ENCODE peak calls at places on chromosomes 6 and 20, in five cellular contexts. One of them, this sample, is unnamed.

GRCh38 chr20:13611726-13612125 is 27.0 kb downstream of the TASP1 start:
- DNase-seq in ovary: no peak
- DNase-seq in RWPE1: no peak
- DNase-seq in epithelial cell of prostate: no peak
- DNase-seq in dorsolateral prefrontal cortex: no peak
- DNase-seq in this sample: no peak

GRCh38 chr20:53751394-53752368 is 158.0 kb upstream of the ZNF217 start:
- DNase-seq in RWPE1: no peak
- DNase-seq in ovary: no peak
- DNase-seq in dorsolateral prefrontal cortex: no peak
- DNase-seq in epithelial cell of prostate: no peak
- DNase-seq in this sample: no peak

GRCh38 chr20:35093245-35093884 is 758 bp upstream of the TRPC4AP start:
- DNase-seq in dorsolateral prefrontal cortex: no peak
- DNase-seq in RWPE1: peak
- DNase-seq in ovary: no peak
- DNase-seq in epithelial cell of prostate: no peak
- DNase-seq in this sample: no peak

GRCh38 chr6:7463785-7464184 is 74.2 kb downstream of the RIOK1 start:
- DNase-seq in dorsolateral prefrontal cortex: no peak
- DNase-seq in epithelial cell of prostate: no peak
- DNase-seq in ovary: no peak
- DNase-seq in RWPE1: peak
- DNase-seq in this sample: peak

GRCh38 chr6:30491963-30492616 is 2.8 kb downstream of the HLA-E start:
- DNase-seq in RWPE1: no peak
- DNase-seq in epithelial cell of prostate: no peak
- DNase-seq in dorsolateral prefrontal cortex: no peak
- DNase-seq in ovary: no peak
- DNase-seq in this sample: no peak

GRCh38 chr6:161684721-161685120 is 410.9 kb upstream of the AGPAT4 start:
- DNase-seq in epithelial cell of prostate: no peak
- DNase-seq in ovary: no peak
- DNase-seq in RWPE1: no peak
- DNase-seq in dorsolateral prefrontal cortex: no peak
- DNase-seq in this sample: no peak

GRCh38 chr6:135876048-135876447 is 24.5 kb downstream of the PDE7B start:
- DNase-seq in RWPE1: no peak
- DNase-seq in dorsolateral prefrontal cortex: no peak
- DNase-seq in ovary: no peak
- DNase-seq in epithelial cell of prostate: no peak
- DNase-seq in this sample: no peak

GRCh38 chr20:46216770-46217464 is 91.4 kb downstream of the CDH22 start:
- DNase-seq in ovary: no peak
- DNase-seq in epithelial cell of prostate: no peak
- DNase-seq in dorsolateral prefrontal cortex: no peak
- DNase-seq in RWPE1: no peak
- DNase-seq in this sample: no peak

GRCh38 chr6:7067305-7067704 is 40.5 kb upstream of the RREB1 start:
- DNase-seq in dorsolateral prefrontal cortex: no peak
- DNase-seq in ovary: no peak
- DNase-seq in RWPE1: no peak
- DNase-seq in epithelial cell of prostate: no peak
- DNase-seq in this sample: no peak

GRCh38 chr6:67897998-67898607 is 737.0 kb upstream of the ADGRB3 start:
- DNase-seq in ovary: no peak
- DNase-seq in RWPE1: no peak
- DNase-seq in epithelial cell of prostate: no peak
- DNase-seq in dorsolateral prefrontal cortex: no peak
- DNase-seq in this sample: no peak

GRCh38 chr6:133187657-133188453 is 53.3 kb upstream of the EYA4 start:
- DNase-seq in ovary: no peak
- DNase-seq in epithelial cell of prostate: no peak
- DNase-seq in RWPE1: no peak
- DNase-seq in dorsolateral prefrontal cortex: no peak
- DNase-seq in this sample: no peak

GRCh38 chr20:25233016-25233772 is 14.7 kb upstream of the PYGB start:
- DNase-seq in ovary: no peak
- DNase-seq in epithelial cell of prostate: no peak
- DNase-seq in RWPE1: peak
- DNase-seq in dorsolateral prefrontal cortex: no peak
- DNase-seq in this sample: peak

GRCh38 chr20:59751075-59751711 is 146.9 kb downstream of the PHACTR3 start:
- DNase-seq in ovary: peak
- DNase-seq in RWPE1: peak
- DNase-seq in epithelial cell of prostate: no peak
- DNase-seq in dorsolateral prefrontal cortex: peak
- DNase-seq in this sample: peak

GRCh38 chr6:127120787-127121636 is 2.5 kb downstream of the RSPO3 start:
- DNase-seq in epithelial cell of prostate: peak
- DNase-seq in dorsolateral prefrontal cortex: peak
- DNase-seq in RWPE1: peak
- DNase-seq in ovary: peak
- DNase-seq in this sample: peak

GRCh38 chr6:89254569-89254968 is 37.4 kb upstream of the GABRR1 start:
- DNase-seq in dorsolateral prefrontal cortex: no peak
- DNase-seq in ovary: no peak
- DNase-seq in RWPE1: no peak
- DNase-seq in epithelial cell of prostate: no peak
- DNase-seq in this sample: peak

GRCh38 chr6:43758617-43759050 is 11.4 kb upstream of the VEGFA start:
- DNase-seq in epithelial cell of prostate: no peak
- DNase-seq in ovary: no peak
- DNase-seq in RWPE1: no peak
- DNase-seq in dorsolateral prefrontal cortex: no peak
- DNase-seq in this sample: no peak

GRCh38 chr6:51930602-51931001 is 156.8 kb downstream of the PKHD1 start:
- DNase-seq in dorsolateral prefrontal cortex: no peak
- DNase-seq in RWPE1: no peak
- DNase-seq in ovary: no peak
- DNase-seq in epithelial cell of prostate: no peak
- DNase-seq in this sample: no peak

GRCh38 chr20:61938839-61939690 is 126.6 kb downstream of the TAF4 start:
- DNase-seq in epithelial cell of prostate: no peak
- DNase-seq in ovary: no peak
- DNase-seq in dorsolateral prefrontal cortex: peak
- DNase-seq in RWPE1: no peak
- DNase-seq in this sample: no peak

GRCh38 chr6:62285612-62286469 is at the start of gene KHDRBS2:
- DNase-seq in ovary: peak
- DNase-seq in RWPE1: peak
- DNase-seq in dorsolateral prefrontal cortex: peak
- DNase-seq in epithelial cell of prostate: no peak
- DNase-seq in this sample: no peak

GRCh38 chr6:36949636-36950035 is 4.9 kb upstream of the PI16 start:
- DNase-seq in dorsolateral prefrontal cortex: no peak
- DNase-seq in RWPE1: peak
- DNase-seq in epithelial cell of prostate: no peak
- DNase-seq in ovary: no peak
- DNase-seq in this sample: peak

GRCh38 chr6:57313711-57314471 is 3.5 kb upstream of the PRIM2 start:
- DNase-seq in RWPE1: peak
- DNase-seq in epithelial cell of prostate: peak
- DNase-seq in dorsolateral prefrontal cortex: no peak
- DNase-seq in ovary: no peak
- DNase-seq in this sample: peak

GRCh38 chr20:934186-934840 is 18.2 kb upstream of the ANGPT4 start:
- DNase-seq in dorsolateral prefrontal cortex: no peak
- DNase-seq in RWPE1: no peak
- DNase-seq in epithelial cell of prostate: no peak
- DNase-seq in ovary: no peak
- DNase-seq in this sample: no peak

GRCh38 chr20:37841389-37841788 is 61.5 kb upstream of the VSTM2L start:
- DNase-seq in ovary: no peak
- DNase-seq in dorsolateral prefrontal cortex: no peak
- DNase-seq in epithelial cell of prostate: no peak
- DNase-seq in RWPE1: no peak
- DNase-seq in this sample: no peak
- H3K27ac ChIP-seq in ovary: no peak
- H3K27ac ChIP-seq in dorsolateral prefrontal cortex: no peak
- H3K27ac ChIP-seq in epithelial cell of prostate: no peak
- H3K27ac ChIP-seq in RWPE1: no peak
- H3K27ac ChIP-seq in this sample: no peak

GRCh38 chr6:34544776-34545471 is 11.2 kb downstream of the SPDEF start:
- DNase-seq in epithelial cell of prostate: no peak
- DNase-seq in RWPE1: no peak
- DNase-seq in dorsolateral prefrontal cortex: no peak
- DNase-seq in ovary: no peak
- DNase-seq in this sample: no peak

GRCh38 chr6:34543421-34543820 is 12.7 kb downstream of the SPDEF start:
- DNase-seq in epithelial cell of prostate: no peak
- DNase-seq in RWPE1: no peak
- DNase-seq in dorsolateral prefrontal cortex: no peak
- DNase-seq in ovary: no peak
- DNase-seq in this sample: no peak

GRCh38 chr6:34540841-34541240 is 15.3 kb downstream of the SPDEF start:
- DNase-seq in ovary: no peak
- DNase-seq in RWPE1: no peak
- DNase-seq in epithelial cell of prostate: no peak
- DNase-seq in dorsolateral prefrontal cortex: no peak
- DNase-seq in this sample: no peak

GRCh38 chr6:34546551-34547321 is 9.4 kb downstream of the SPDEF start:
- DNase-seq in ovary: peak
- DNase-seq in epithelial cell of prostate: no peak
- DNase-seq in RWPE1: no peak
- DNase-seq in dorsolateral prefrontal cortex: no peak
- DNase-seq in this sample: no peak

GRCh38 chr6:34544052-34544604 is 12.0 kb downstream of the SPDEF start:
- DNase-seq in epithelial cell of prostate: no peak
- DNase-seq in ovary: no peak
- DNase-seq in RWPE1: no peak
- DNase-seq in dorsolateral prefrontal cortex: no peak
- DNase-seq in this sample: no peak
- H3K27ac ChIP-seq in epithelial cell of prostate: no peak
- H3K27ac ChIP-seq in ovary: no peak
- H3K27ac ChIP-seq in RWPE1: peak
- H3K27ac ChIP-seq in dorsolateral prefrontal cortex: no peak
- H3K27ac ChIP-seq in this sample: no peak

GRCh38 chr6:13396241-13396792 is 68.0 kb upstream of the TBC1D7 start:
- DNase-seq in RWPE1: no peak
- DNase-seq in dorsolateral prefrontal cortex: no peak
- DNase-seq in epithelial cell of prostate: no peak
- DNase-seq in ovary: no peak
- DNase-seq in this sample: no peak

GRCh38 chr6:13398421-13398994 is 70.2 kb upstream of the TBC1D7 start:
- DNase-seq in ovary: no peak
- DNase-seq in epithelial cell of prostate: no peak
- DNase-seq in RWPE1: no peak
- DNase-seq in dorsolateral prefrontal cortex: no peak
- DNase-seq in this sample: no peak

GRCh38 chr6:13398081-13398406 is 69.7 kb upstream of the TBC1D7 start:
- DNase-seq in epithelial cell of prostate: peak
- DNase-seq in ovary: no peak
- DNase-seq in dorsolateral prefrontal cortex: no peak
- DNase-seq in RWPE1: peak
- DNase-seq in this sample: peak

GRCh38 chr6:13397359-13398080 is 69.2 kb upstream of the TBC1D7 start:
- DNase-seq in epithelial cell of prostate: no peak
- DNase-seq in ovary: no peak
- DNase-seq in RWPE1: no peak
- DNase-seq in dorsolateral prefrontal cortex: no peak
- DNase-seq in this sample: peak

GRCh38 chr6:13395272-13396237 is 67.2 kb upstream of the TBC1D7 start:
- DNase-seq in dorsolateral prefrontal cortex: no peak
- DNase-seq in ovary: no peak
- DNase-seq in RWPE1: no peak
- DNase-seq in epithelial cell of prostate: peak
- DNase-seq in this sample: peak
- H3K27ac ChIP-seq in dorsolateral prefrontal cortex: peak
- H3K27ac ChIP-seq in ovary: no peak
- H3K27ac ChIP-seq in RWPE1: peak
- H3K27ac ChIP-seq in epithelial cell of prostate: no peak
- H3K27ac ChIP-seq in this sample: no peak

GRCh38 chr6:1386310-1386709 is 3.1 kb upstream of the FOXF2 start:
- DNase-seq in ovary: no peak
- DNase-seq in epithelial cell of prostate: no peak
- DNase-seq in RWPE1: no peak
- DNase-seq in dorsolateral prefrontal cortex: no peak
- DNase-seq in this sample: no peak

GRCh38 chr6:1383729-1384548 is 5.4 kb upstream of the FOXF2 start:
- DNase-seq in epithelial cell of prostate: no peak
- DNase-seq in RWPE1: no peak
- DNase-seq in dorsolateral prefrontal cortex: no peak
- DNase-seq in ovary: no peak
- DNase-seq in this sample: no peak

GRCh38 chr6:1382883-1383728 is 6.3 kb upstream of the FOXF2 start:
- DNase-seq in ovary: no peak
- DNase-seq in epithelial cell of prostate: no peak
- DNase-seq in RWPE1: no peak
- DNase-seq in dorsolateral prefrontal cortex: no peak
- DNase-seq in this sample: no peak

GRCh38 chr6:1385129-1386042 is 4.0 kb upstream of the FOXF2 start:
- DNase-seq in ovary: no peak
- DNase-seq in RWPE1: no peak
- DNase-seq in epithelial cell of prostate: no peak
- DNase-seq in dorsolateral prefrontal cortex: no peak
- DNase-seq in this sample: no peak

DNA sequence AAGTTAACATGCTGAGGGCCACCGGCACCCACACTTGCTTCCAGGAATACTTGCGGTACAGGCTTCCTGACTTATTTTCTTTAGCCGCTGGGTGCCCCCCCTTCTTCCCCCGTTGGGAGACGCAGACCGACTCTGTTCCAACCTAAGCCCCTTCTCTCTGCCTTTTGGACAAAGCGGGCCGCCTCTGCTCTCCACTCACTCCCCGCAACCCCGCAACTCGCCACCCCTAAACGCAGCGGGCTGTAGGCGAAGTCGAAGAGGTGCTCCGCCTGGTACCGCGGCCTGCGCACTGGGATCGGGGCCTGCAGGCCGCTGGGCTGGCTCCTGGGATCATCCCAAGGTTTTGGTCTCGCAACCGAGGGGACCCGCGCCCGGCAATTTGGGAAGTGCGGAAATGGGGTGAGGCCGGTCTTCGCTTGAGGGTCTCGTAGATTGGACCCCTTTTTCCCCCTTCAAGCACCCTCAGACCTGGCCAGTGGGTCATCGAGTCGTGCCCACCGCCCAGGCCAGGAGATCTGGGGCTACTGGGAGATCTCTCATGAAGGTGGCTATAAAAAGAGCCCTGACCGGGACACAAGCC is 4.7 kb upstream of the FOXF2 start:
- DNase-seq in ovary: no peak
- DNase-seq in RWPE1: no peak
- DNase-seq in epithelial cell of prostate: no peak
- DNase-seq in dorsolateral prefrontal cortex: no peak
- DNase-seq in this sample: no peak
- H3K27ac ChIP-seq in ovary: no peak
- H3K27ac ChIP-seq in RWPE1: no peak
- H3K27ac ChIP-seq in epithelial cell of prostate: no peak
- H3K27ac ChIP-seq in dorsolateral prefrontal cortex: peak
- H3K27ac ChIP-seq in this sample: no peak

GRCh38 chr6:111766524-111766857 is 106.8 kb downstream of the FYN start:
- DNase-seq in ovary: no peak
- DNase-seq in RWPE1: no peak
- DNase-seq in dorsolateral prefrontal cortex: no peak
- DNase-seq in epithelial cell of prostate: no peak
- DNase-seq in this sample: no peak
- H3K27ac ChIP-seq in ovary: no peak
- H3K27ac ChIP-seq in RWPE1: no peak
- H3K27ac ChIP-seq in dorsolateral prefrontal cortex: peak
- H3K27ac ChIP-seq in epithelial cell of prostate: no peak
- H3K27ac ChIP-seq in this sample: no peak

This sample was measured in foreskin keratinocyte.